ENCODE peak calls at places on chromosomes 5 and 9, in nine cellular contexts. L, E, A, D, R, P, O, Z and Q are unnamed samples.
A peak's percentile ranks its signal among the peaks of the same experiment; 100 is the strongest.

GRCh38 chr9:99430301-99430700 is 208.2 kb downstream of the SEC61B start:
- DNase-seq in L (no peak), E (no peak), A (no peak), D (no peak), R (no peak), P (no peak), O (peak; percentile 72), Z (no peak), Q (no peak)

GRCh38 chr5:43602818-43603534 is at the start of gene NNT:
- DNase-seq in L (peak; percentile 77), E (no peak), A (peak; percentile 85), D (peak; percentile 84), R (no peak), P (peak; percentile 86), O (peak; percentile 41), Z (peak; percentile 75), Q (no peak)

GRCh38 chr5:45694255-45694834 is 1.8 kb downstream of the HCN1 start:
- DNase-seq in L (no peak), E (no peak), A (no peak), D (no peak), R (no peak), P (no peak), O (peak; percentile 15), Z (no peak), Q (no peak)

GRCh38 chr9:4422495-4422894 is 67.8 kb upstream of the SLC1A1 start:
- DNase-seq in L (no peak), E (no peak), A (no peak), D (no peak), R (no peak), P (no peak), O (no peak), Z (no peak), Q (no peak)

GRCh38 chr5:107310181-107310580 is 360.6 kb downstream of the EFNA5 start:
- DNase-seq in L (no peak), E (no peak), A (no peak), D (no peak), R (no peak), P (no peak), O (no peak), Z (no peak), Q (no peak)

GRCh38 chr9:37899041-37899440 is 4.9 kb downstream of the SLC25A51 start:
- DNase-seq in L (no peak), E (no peak), A (no peak), D (no peak), R (no peak), P (no peak), O (peak; percentile 68), Z (no peak), Q (no peak)

GRCh38 chr5:125536582-125536981 is 790.1 kb upstream of the ZNF608 start:
- DNase-seq in L (no peak), E (no peak), A (no peak), D (no peak), R (peak; percentile 34), P (no peak), O (peak; percentile 33), Z (no peak), Q (peak; percentile 14)

GRCh38 chr9:87668222-87668621 is 57.7 kb upstream of the CTSL start:
- DNase-seq in L (no peak), E (no peak), A (no peak), D (no peak), R (no peak), P (no peak), O (no peak), Z (peak; percentile 41), Q (no peak)

GRCh38 chr5:105430516-105430915 is 1867.9 kb upstream of the NUDT12 start:
- DNase-seq in L (no peak), E (no peak), A (no peak), D (no peak), R (no peak), P (no peak), O (no peak), Z (no peak), Q (no peak)

GRCh38 chr5:132526290-132526973 is 16.9 kb downstream of the IL5 start:
- DNase-seq in L (no peak), E (peak; percentile 44), A (peak; percentile 43), D (peak; percentile 37), R (no peak), P (peak; percentile 42), O (peak; percentile 72), Z (peak; percentile 38), Q (no peak)

GRCh38 chr5:151706906-151707305 is 20.2 kb upstream of the SPARC start:
- DNase-seq in L (no peak), E (no peak), A (no peak), D (no peak), R (no peak), P (peak; percentile 0), O (peak; percentile 57), Z (no peak), Q (no peak)

GRCh38 chr5:72301557-72301956 is 18.5 kb downstream of the MRPS27 start:
- DNase-seq in L (no peak), E (no peak), A (no peak), D (no peak), R (no peak), P (no peak), O (no peak), Z (no peak), Q (no peak)

GRCh38 chr5:110977927-110978326 is 93.6 kb upstream of the TSLP start:
- DNase-seq in L (no peak), E (no peak), A (no peak), D (no peak), R (no peak), P (no peak), O (peak; percentile 12), Z (no peak), Q (no peak)

GRCh38 chr5:9544502-9545300 is 1.2 kb downstream of the SEMA5A start:
- DNase-seq in L (peak; percentile 84), E (no peak), A (peak; percentile 92), D (peak; percentile 88), R (no peak), P (peak; percentile 91), O (peak; percentile 85), Z (peak; percentile 89), Q (no peak)

GRCh38 chr5:107885601-107886000 is 214.9 kb upstream of the EFNA5 start:
- DNase-seq in L (no peak), E (no peak), A (no peak), D (no peak), R (no peak), P (no peak), O (no peak), Z (no peak), Q (no peak)

GRCh38 chr9:4508907-4509589 is 18.8 kb downstream of the SLC1A1 start:
- DNase-seq in L (no peak), E (no peak), A (no peak), D (no peak), R (peak; percentile 61), P (no peak), O (peak; percentile 92), Z (no peak), Q (peak; percentile 83)

DNA sequence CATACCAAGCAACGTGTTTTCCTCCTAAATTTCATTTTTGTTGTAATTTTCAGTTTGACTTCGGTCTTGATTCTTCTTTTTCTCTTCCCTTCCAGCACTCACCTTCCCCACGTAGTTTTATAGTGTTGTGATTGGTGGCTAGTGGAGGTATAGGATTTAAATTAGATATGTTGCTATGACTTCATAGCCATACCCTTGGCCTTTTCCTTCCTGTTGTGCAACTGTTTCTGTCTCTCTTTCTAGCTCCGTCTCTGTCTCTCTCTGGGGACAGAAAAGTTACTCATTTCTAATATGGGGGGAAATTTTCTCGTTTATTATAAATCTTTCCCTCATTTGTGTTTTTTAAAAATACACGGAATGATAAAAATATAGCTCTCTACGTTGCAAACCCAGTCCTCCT is 20.6 kb upstream of the C5orf24 start:
- DNase-seq in L (no peak), E (no peak), A (no peak), D (no peak), R (no peak), P (no peak), O (peak; percentile 54), Z (no peak), Q (no peak)
- TF ChIP-seq CTCF in L (no peak), E (no peak), A (no peak), D (no peak), R (no peak), P (no peak), O (no peak), Z (no peak), Q (no peak)

GRCh38 chr5:80466669-80467485 is 21.0 kb upstream of the FAM151B start:
- DNase-seq in L (no peak), E (no peak), A (no peak), D (no peak), R (no peak), P (no peak), O (peak; percentile 73), Z (no peak), Q (peak; percentile 10)
- H3K4me3 ChIP-seq in L (no peak overlapping the region), E (no peak overlapping the region), A (no peak overlapping the region), D (no peak overlapping the region), R (no peak overlapping the region), P (no peak overlapping the region), O (no peak overlapping the region), Z (no peak overlapping the region), Q (no peak overlapping the region)

GRCh38 chr9:12748954-12749353 is 25.9 kb upstream of the LURAP1L start:
- DNase-seq in L (no peak), E (no peak), A (no peak), D (no peak), R (no peak), P (no peak), O (no peak), Z (no peak), Q (no peak)

GRCh38 chr9:12753931-12754330 is 20.9 kb upstream of the LURAP1L start:
- DNase-seq in L (no peak), E (no peak), A (no peak), D (no peak), R (no peak), P (no peak), O (no peak), Z (no peak), Q (no peak)

GRCh38 chr9:12748016-12748415 is 26.8 kb upstream of the LURAP1L start:
- DNase-seq in L (no peak), E (no peak), A (no peak), D (no peak), R (no peak), P (no peak), O (peak; percentile 67), Z (no peak), Q (no peak)
- TF ChIP-seq CTCF in L (no peak), E (no peak), A (no peak), D (no peak), R (no peak), P (no peak), O (no peak), Z (no peak), Q (no peak)

DNA sequence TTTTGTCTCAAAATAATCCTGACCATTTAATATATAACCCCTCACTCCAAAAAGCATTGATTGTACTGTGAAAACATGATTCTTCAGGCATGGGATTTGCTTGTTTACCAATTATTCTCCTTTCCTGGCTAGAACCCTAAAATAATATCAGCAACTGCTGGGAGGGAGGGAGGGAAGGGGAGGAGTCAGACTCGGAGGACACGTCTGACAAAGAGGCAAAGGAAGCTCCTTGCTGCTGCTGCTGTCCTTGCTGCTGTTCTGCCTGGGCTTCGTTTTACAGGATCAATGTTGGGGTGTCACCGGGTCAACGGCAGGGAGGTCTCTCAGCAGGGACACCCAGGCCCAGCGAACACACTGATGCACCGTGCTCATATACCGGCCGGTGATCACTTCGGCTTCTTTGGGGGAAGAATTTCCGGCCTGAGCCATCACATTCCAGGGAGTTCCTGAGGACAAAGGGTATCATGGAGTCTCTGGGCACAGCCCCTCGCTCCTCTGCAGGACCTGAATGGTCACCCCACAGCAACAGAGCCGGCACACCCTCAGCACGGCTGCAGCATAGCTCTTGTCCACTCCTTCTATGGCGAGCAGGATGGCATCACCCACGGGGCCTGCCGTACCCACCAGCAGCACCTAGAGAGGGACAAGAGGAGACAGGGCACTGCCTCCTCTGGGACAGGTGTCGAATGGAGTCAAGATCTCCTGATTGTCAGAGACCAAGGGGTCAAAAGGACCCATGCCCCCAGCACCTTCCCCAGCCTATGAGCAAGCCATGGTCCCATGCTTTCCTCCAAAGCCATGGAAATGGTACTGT is 27.9 kb downstream of the MED10 start:
- DNase-seq in L (no peak), E (no peak), A (no peak), D (no peak), R (no peak), P (no peak), O (peak; percentile 12), Z (no peak), Q (no peak)
- H3K4me3 ChIP-seq in L (no peak overlapping the region), E (no peak overlapping the region), A (no peak overlapping the region), D (no peak overlapping the region), R (no peak overlapping the region), P (no peak overlapping the region), O (no peak overlapping the region), Z (no peak overlapping the region), Q (no peak overlapping the region)